ENCODE peak calls at places on chromosomes 12 and 14, in eight cellular contexts. S, E, U, R, I, V, H and Q are unnamed samples.

GRCh38 chr12:24839268-24839791 is 109.6 kb downstream of the BCAT1 start:
- DNase-seq in E (peak; percentile 80), V (no peak), U (no peak), R (no peak), H (no peak), S (no peak), I (no peak), Q (peak; percentile 51)

GRCh38 chr14:105201928-105202513 is 20.9 kb upstream of the NUDT14 start:
- DNase-seq in R (peak; percentile 58), H (no peak), I (peak; percentile 85), E (no peak), S (no peak), V (no peak), U (no peak), Q (no peak)

GRCh38 chr12:203462-204260 is 10.3 kb downstream of the SLC6A12 start:
- DNase-seq in E (no peak), S (no peak), H (peak; percentile 39), U (no peak), V (peak; percentile 75), R (peak; percentile 40), I (peak; percentile 29), Q (no peak)

GRCh38 chr12:32418903-32419519 is 19.7 kb downstream of the FGD4 start:
- DNase-seq in S (no peak), R (no peak), E (no peak), U (no peak), H (no peak), V (no peak), I (no peak), Q (no peak)

GRCh38 chr12:54058189-54058917 is 4.7 kb downstream of the HOXC4 start:
- DNase-seq in S (no peak), U (no peak), V (no peak), R (no peak), H (no peak), I (no peak), E (no peak), Q (no peak)

GRCh38 chr12:106227641-106228319 is 20.0 kb downstream of the CKAP4 start:
- DNase-seq in S (peak; percentile 61), I (no peak), E (peak; percentile 69), U (no peak), V (no peak), H (no peak), R (no peak), Q (peak; percentile 65)

GRCh38 chr12:130026608-130027176 is 122.9 kb upstream of the TMEM132D start:
- DNase-seq in E (no peak), S (no peak), I (peak; percentile 24), R (peak; percentile 52), U (peak; percentile 41), V (peak; percentile 60), H (no peak), Q (peak; percentile 24)

GRCh38 chr12:105523164-105524057 is 192.9 kb downstream of the C12orf75 start:
- DNase-seq in U (no peak), I (no peak), S (no peak), V (peak; percentile 95), E (peak; percentile 73), H (peak; percentile 83), R (peak; percentile 21), Q (peak; percentile 74)

GRCh38 chr12:116249938-116250337 is 27.6 kb downstream of the MED13L start:
- DNase-seq in V (no peak), H (no peak), R (no peak), U (no peak), E (no peak), S (no peak), I (no peak), Q (no peak)

GRCh38 chr12:104670439-104671406 is 214.0 kb downstream of the CHST11 start:
- DNase-seq in R (no peak), E (no peak), I (no peak), U (no peak), H (no peak), S (no peak), V (no peak), Q (no peak)

GRCh38 chr14:103164786-103165185 is 41.5 kb downstream of the TNFAIP2 start:
- DNase-seq in E (no peak), V (no peak), H (no peak), I (no peak), S (no peak), R (no peak), U (no peak), Q (no peak)

GRCh38 chr12:75959060-75959459 is 72.5 kb downstream of the PHLDA1 start:
- DNase-seq in U (no peak), R (no peak), E (no peak), I (no peak), S (no peak), V (no peak), H (no peak), Q (no peak)

GRCh38 chr12:88052686-88053085 is 23.5 kb upstream of the C12orf50 start:
- DNase-seq in E (peak; percentile 51), R (peak; percentile 63), S (no peak), I (peak; percentile 52), U (peak; percentile 23), H (no peak), V (peak; percentile 20), Q (peak; percentile 58)

GRCh38 chr12:51821423-51822260 is 26.9 kb downstream of the FIGNL2 start:
- DNase-seq in R (no peak), I (no peak), V (no peak), U (no peak), E (no peak), S (no peak), H (peak; percentile 23), Q (no peak)

GRCh38 chr14:104601786-104602185 is 2.8 kb downstream of the TMEM179 start:
- DNase-seq in H (no peak), E (no peak), U (peak; percentile 88), S (no peak), R (peak; percentile 35), V (no peak), I (no peak), Q (no peak)

GRCh38 chr14:65927871-65928270 is 515.3 kb downstream of the FUT8 start:
- DNase-seq in U (peak; percentile 73), H (no peak), E (no peak), S (peak; percentile 67), I (no peak), V (no peak), R (no peak), Q (no peak)

GRCh38 chr14:59585891-59586554 is 9.4 kb upstream of the CCDC175 start:
- DNase-seq in H (no peak), R (no peak), V (no peak), U (no peak), S (no peak), I (peak; percentile 70), E (peak; percentile 92), Q (peak; percentile 98)

GRCh38 chr12:50537538-50537919 is 32.7 kb downstream of the DIP2B start:
- DNase-seq in S (no peak), I (no peak), V (no peak), R (no peak), U (no peak), H (no peak), E (peak; percentile 77), Q (peak; percentile 65)

GRCh38 chr12:6841139-6841515 is 402 bp downstream of the GNB3 start:
- DNase-seq in V (no peak), I (no peak), H (no peak), U (no peak), S (no peak), E (no peak), R (peak; percentile 50), Q (no peak)

GRCh38 chr14:72451081-72451972 is 442.6 kb downstream of the DPF3 start:
- DNase-seq in V (no peak), U (no peak), H (no peak), E (peak; percentile 48), I (no peak), S (peak; percentile 50), R (no peak), Q (no peak)

GRCh38 chr12:34597548-34598351 is 575.5 kb downstream of the ALG10 start:
- DNase-seq in S (no peak), V (no peak), R (no peak), E (no peak), H (no peak), I (no peak), U (no peak), Q (no peak)

GRCh38 chr12:77630341-77630740 is 200.4 kb upstream of the NAV3 start:
- DNase-seq in U (no peak), R (no peak), E (peak; percentile 2), H (no peak), V (no peak), I (no peak), S (no peak), Q (no peak)

GRCh38 chr12:18895540-18895939 is 157.6 kb downstream of the CAPZA3 start:
- DNase-seq in V (no peak), R (no peak), E (no peak), U (no peak), H (no peak), I (no peak), S (no peak), Q (no peak)

GRCh38 chr12:82314406-82314892 is 43.7 kb downstream of the CCDC59 start:
- DNase-seq in U (no peak), I (no peak), E (no peak), V (peak; percentile 15), S (no peak), R (no peak), H (no peak), Q (no peak)

GRCh38 chr12:91910871-91911388 is 234.7 kb downstream of the BTG1 start:
- DNase-seq in U (no peak), S (no peak), V (no peak), H (no peak), I (no peak), E (no peak), R (no peak), Q (no peak)

GRCh38 chr14:37594238-37594915 is 672 bp downstream of the FOXA1 start:
- DNase-seq in V (peak; percentile 86), R (peak; percentile 94), U (peak; percentile 92), I (peak; percentile 66), H (no peak), S (no peak), E (peak; percentile 58), Q (peak; percentile 81)

GRCh38 chr12:71465794-71466193 is 26.2 kb downstream of the LGR5 start:
- DNase-seq in H (no peak), V (no peak), I (no peak), S (no peak), R (no peak), U (peak; percentile 89), E (no peak), Q (no peak)

GRCh38 chr14:73809386-73809785 is 42.2 kb upstream of the PTGR2 start:
- DNase-seq in I (no peak), H (no peak), E (no peak), S (no peak), U (no peak), R (peak; percentile 97), V (no peak), Q (no peak)

GRCh38 chr14:95311752-95312151 is 8.0 kb downstream of the CLMN start:
- DNase-seq in U (no peak), V (no peak), S (no peak), I (no peak), R (no peak), H (no peak), E (no peak), Q (peak; percentile 18)

GRCh38 chr12:126936181-126936851 is 1330.7 kb upstream of the TMEM132C start:
- DNase-seq in E (no peak), S (no peak), R (no peak), U (no peak), H (peak; percentile 52), V (no peak), I (no peak), Q (no peak)

GRCh38 chr12:124764451-124764850 is 99.2 kb downstream of the SCARB1 start:
- DNase-seq in I (peak; percentile 72), V (no peak), E (peak; percentile 87), U (no peak), R (peak; percentile 67), S (no peak), H (peak; percentile 61), Q (peak; percentile 89)

GRCh38 chr12:49108958-49109404 is 1.7 kb downstream of the LMBR1L start:
- DNase-seq in E (peak; percentile 90), R (no peak), S (no peak), I (peak; percentile 85), U (no peak), V (no peak), H (peak; percentile 50), Q (peak; percentile 42)

GRCh38 chr14:90624732-90625444 is 191.3 kb downstream of the TTC7B start:
- DNase-seq in E (peak; percentile 34), R (peak; percentile 100), I (no peak), S (no peak), V (peak; percentile 43), U (no peak), H (no peak), Q (peak; percentile 57)

GRCh38 chr14:68552597-68552996 is 240.3 kb downstream of the ZFP36L1 start:
- DNase-seq in H (no peak), E (no peak), V (no peak), I (peak; percentile 75), U (no peak), S (no peak), R (peak; percentile 48), Q (peak; percentile 59)